ENCODE peak calls at places on chromosomes 1 and 21, in five cellular contexts. One of them, this sample, is unnamed.

GRCh38 chr1:182841368-182841988 is 2.3 kb downstream of the DHX9 start:
- DNase-seq in heart left ventricle: no peak
- DNase-seq in endodermal cell: no peak
- DNase-seq in GM23248: peak
- DNase-seq in fibroblast of lung: peak
- DNase-seq in this sample: no peak

GRCh38 chr1:99640672-99641071 is 5.2 kb upstream of the PALMD start:
- DNase-seq in heart left ventricle: no peak
- DNase-seq in endodermal cell: no peak
- DNase-seq in GM23248: no peak
- DNase-seq in fibroblast of lung: no peak
- DNase-seq in this sample: no peak

GRCh38 chr1:77126309-77126708 is 92.9 kb downstream of the PIGK start:
- DNase-seq in heart left ventricle: no peak
- DNase-seq in endodermal cell: peak
- DNase-seq in GM23248: peak
- DNase-seq in fibroblast of lung: peak
- DNase-seq in this sample: peak

GRCh38 chr1:119471566-119471965 is 35.4 kb upstream of the HSD3B1 start:
- DNase-seq in heart left ventricle: no peak
- DNase-seq in endodermal cell: no peak
- DNase-seq in GM23248: no peak
- DNase-seq in fibroblast of lung: no peak
- DNase-seq in this sample: no peak

GRCh38 chr1:228030451-228031201 is 23.8 kb downstream of the WNT3A start:
- DNase-seq in heart left ventricle: no peak
- DNase-seq in endodermal cell: peak
- DNase-seq in GM23248: no peak
- DNase-seq in fibroblast of lung: no peak
- DNase-seq in this sample: no peak

GRCh38 chr1:24483441-24483840 is 19.2 kb upstream of the RCAN3 start:
- DNase-seq in heart left ventricle: no peak
- DNase-seq in endodermal cell: no peak
- DNase-seq in GM23248: no peak
- DNase-seq in fibroblast of lung: no peak
- DNase-seq in this sample: no peak

GRCh38 chr1:50352428-50352827 is 70.8 kb downstream of the DMRTA2 start:
- DNase-seq in heart left ventricle: no peak
- DNase-seq in endodermal cell: no peak
- DNase-seq in GM23248: no peak
- DNase-seq in fibroblast of lung: no peak
- DNase-seq in this sample: peak

GRCh38 chr21:43859747-43860214 is 5.2 kb upstream of the AGPAT3 start:
- DNase-seq in heart left ventricle: peak
- DNase-seq in endodermal cell: no peak
- DNase-seq in GM23248: no peak
- DNase-seq in fibroblast of lung: no peak
- DNase-seq in this sample: no peak

GRCh38 chr1:85330206-85330605 is 53.8 kb upstream of the BCL10 start:
- DNase-seq in heart left ventricle: no peak
- DNase-seq in endodermal cell: no peak
- DNase-seq in GM23248: peak
- DNase-seq in fibroblast of lung: peak
- DNase-seq in this sample: no peak

GRCh38 chr1:244386595-244386994 is 65.1 kb downstream of the ADSS2 start:
- DNase-seq in heart left ventricle: no peak
- DNase-seq in endodermal cell: no peak
- DNase-seq in GM23248: no peak
- DNase-seq in fibroblast of lung: no peak
- DNase-seq in this sample: no peak
- H3K4me3 ChIP-seq in heart left ventricle: no peak
- H3K4me3 ChIP-seq in endodermal cell: no peak
- H3K4me3 ChIP-seq in GM23248: no peak
- H3K4me3 ChIP-seq in fibroblast of lung: no peak
- H3K4me3 ChIP-seq in this sample: no peak

GRCh38 chr1:82969340-82969739 is 1029.6 kb downstream of the TTLL7 start:
- DNase-seq in heart left ventricle: no peak
- DNase-seq in endodermal cell: no peak
- DNase-seq in GM23248: no peak
- DNase-seq in fibroblast of lung: no peak
- DNase-seq in this sample: no peak
- H3K4me3 ChIP-seq in heart left ventricle: no peak
- H3K4me3 ChIP-seq in endodermal cell: no peak
- H3K4me3 ChIP-seq in GM23248: no peak
- H3K4me3 ChIP-seq in fibroblast of lung: no peak
- H3K4me3 ChIP-seq in this sample: no peak

GRCh38 chr1:225899044-225899925 is 10.3 kb upstream of the LEFTY1 start:
- DNase-seq in heart left ventricle: no peak
- DNase-seq in endodermal cell: peak
- DNase-seq in GM23248: no peak
- DNase-seq in fibroblast of lung: no peak
- DNase-seq in this sample: no peak

GRCh38 chr1:225892307-225892706 is 3.4 kb upstream of the LEFTY1 start:
- DNase-seq in heart left ventricle: no peak
- DNase-seq in endodermal cell: no peak
- DNase-seq in GM23248: no peak
- DNase-seq in fibroblast of lung: no peak
- DNase-seq in this sample: no peak

GRCh38 chr1:225897595-225898514 is 8.9 kb upstream of the LEFTY1 start:
- DNase-seq in heart left ventricle: no peak
- DNase-seq in endodermal cell: no peak
- DNase-seq in GM23248: no peak
- DNase-seq in fibroblast of lung: no peak
- DNase-seq in this sample: no peak

GRCh38 chr1:225891229-225891972 is 2.5 kb upstream of the LEFTY1 start:
- DNase-seq in heart left ventricle: no peak
- DNase-seq in endodermal cell: no peak
- DNase-seq in GM23248: no peak
- DNase-seq in fibroblast of lung: no peak
- DNase-seq in this sample: no peak

DNA sequence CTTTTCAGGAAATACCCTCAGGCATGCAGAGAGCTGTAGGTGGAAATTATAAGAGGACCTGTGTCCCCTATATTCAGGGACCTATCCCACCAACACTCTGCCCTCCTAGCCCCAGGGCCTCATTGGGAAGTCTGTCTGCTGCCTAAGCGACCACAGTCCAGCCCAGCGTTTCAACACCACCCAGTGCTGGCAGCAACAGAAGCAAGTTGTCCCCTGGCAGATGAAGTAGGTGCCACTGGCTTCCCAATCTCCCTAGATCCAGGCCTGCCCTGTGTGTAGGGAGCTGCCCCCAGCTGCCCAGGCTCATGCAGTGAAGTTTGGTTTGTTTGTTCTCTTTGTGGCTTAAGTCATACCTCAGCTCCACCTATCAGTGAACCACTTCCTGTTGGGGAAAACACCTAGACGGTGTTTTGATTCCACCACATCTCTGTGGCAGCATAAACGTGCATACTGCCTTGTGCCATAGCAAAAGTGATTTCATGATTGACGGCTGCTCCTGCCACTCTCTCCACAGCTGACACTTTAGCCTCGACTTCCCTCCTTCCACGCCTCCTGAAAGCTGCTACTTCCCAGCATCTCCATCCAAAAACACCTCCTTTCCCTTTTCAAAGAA is 8.1 kb upstream of the LEFTY1 start:
- DNase-seq in heart left ventricle: no peak
- DNase-seq in endodermal cell: peak
- DNase-seq in GM23248: no peak
- DNase-seq in fibroblast of lung: no peak
- DNase-seq in this sample: no peak
- H3K4me3 ChIP-seq in heart left ventricle: no peak
- H3K4me3 ChIP-seq in endodermal cell: no peak
- H3K4me3 ChIP-seq in GM23248: no peak
- H3K4me3 ChIP-seq in fibroblast of lung: no peak
- H3K4me3 ChIP-seq in this sample: no peak

DNA sequence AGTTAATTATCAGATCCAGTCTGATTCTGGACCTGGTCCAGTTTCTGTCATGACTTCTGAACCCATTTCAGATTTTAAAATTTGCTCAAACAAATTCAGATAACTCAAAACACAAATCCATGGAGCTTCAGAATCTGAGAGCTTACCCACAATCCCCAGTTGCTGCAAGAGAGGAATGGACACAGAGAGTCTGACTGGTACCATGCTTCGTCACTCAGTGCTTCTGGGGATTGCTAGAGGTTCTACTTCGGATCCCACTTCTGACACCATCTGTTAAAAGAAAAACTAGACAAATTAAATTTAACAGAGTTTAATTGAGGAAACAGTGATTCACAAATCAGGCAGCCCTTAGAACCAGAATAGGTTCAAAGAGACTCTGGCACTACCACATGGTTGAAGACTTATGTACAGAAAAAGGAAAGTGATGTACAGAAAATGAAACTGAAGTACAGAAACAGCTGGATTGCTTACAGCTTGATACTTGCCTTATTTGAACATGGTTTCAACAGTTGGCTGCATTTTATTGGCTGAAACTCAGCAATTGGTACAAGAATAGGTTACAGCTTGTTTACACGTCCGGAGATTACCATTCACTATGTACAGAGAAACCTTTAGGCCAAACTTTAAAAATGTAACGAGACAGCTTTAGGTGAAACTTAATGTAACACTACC is 60.7 kb upstream of the TEKT2 start:
- DNase-seq in heart left ventricle: no peak
- DNase-seq in endodermal cell: no peak
- DNase-seq in GM23248: no peak
- DNase-seq in fibroblast of lung: peak
- DNase-seq in this sample: no peak
- H3K4me3 ChIP-seq in heart left ventricle: no peak
- H3K4me3 ChIP-seq in endodermal cell: no peak
- H3K4me3 ChIP-seq in GM23248: no peak
- H3K4me3 ChIP-seq in fibroblast of lung: no peak
- H3K4me3 ChIP-seq in this sample: no peak

GRCh38 chr1:10212476-10212875 is 2.1 kb downstream of the KIF1B start:
- DNase-seq in heart left ventricle: no peak
- DNase-seq in endodermal cell: no peak
- DNase-seq in GM23248: no peak
- DNase-seq in fibroblast of lung: no peak
- DNase-seq in this sample: no peak
- H3K4me3 ChIP-seq in heart left ventricle: peak
- H3K4me3 ChIP-seq in endodermal cell: peak
- H3K4me3 ChIP-seq in GM23248: peak
- H3K4me3 ChIP-seq in fibroblast of lung: peak
- H3K4me3 ChIP-seq in this sample: peak

GRCh38 chr1:178337091-178337726 is 159.6 kb downstream of the CLEC20A start:
- DNase-seq in heart left ventricle: no peak
- DNase-seq in endodermal cell: no peak
- DNase-seq in GM23248: no peak
- DNase-seq in fibroblast of lung: no peak
- DNase-seq in this sample: no peak

GRCh38 chr1:178339834-178340233 is 156.9 kb downstream of the CLEC20A start:
- DNase-seq in heart left ventricle: no peak
- DNase-seq in endodermal cell: no peak
- DNase-seq in GM23248: no peak
- DNase-seq in fibroblast of lung: no peak
- DNase-seq in this sample: no peak

GRCh38 chr1:178344513-178345077 is 152.2 kb downstream of the CLEC20A start:
- DNase-seq in heart left ventricle: no peak
- DNase-seq in endodermal cell: no peak
- DNase-seq in GM23248: peak
- DNase-seq in fibroblast of lung: peak
- DNase-seq in this sample: no peak

GRCh38 chr1:178345238-178345637 is 151.5 kb downstream of the CLEC20A start:
- DNase-seq in heart left ventricle: no peak
- DNase-seq in endodermal cell: no peak
- DNase-seq in GM23248: no peak
- DNase-seq in fibroblast of lung: no peak
- DNase-seq in this sample: no peak

GRCh38 chr1:178341218-178341956 is 155.4 kb downstream of the CLEC20A start:
- DNase-seq in heart left ventricle: peak
- DNase-seq in endodermal cell: peak
- DNase-seq in GM23248: peak
- DNase-seq in fibroblast of lung: peak
- DNase-seq in this sample: no peak
- H3K4me3 ChIP-seq in heart left ventricle: peak
- H3K4me3 ChIP-seq in endodermal cell: peak
- H3K4me3 ChIP-seq in GM23248: peak
- H3K4me3 ChIP-seq in fibroblast of lung: peak
- H3K4me3 ChIP-seq in this sample: no peak

GRCh38 chr1:1539310-1540014 is 962 bp downstream of the TMEM240 start:
- DNase-seq in heart left ventricle: peak
- DNase-seq in endodermal cell: peak
- DNase-seq in GM23248: peak
- DNase-seq in fibroblast of lung: peak
- DNase-seq in this sample: peak
- H3K4me3 ChIP-seq in heart left ventricle: peak
- H3K4me3 ChIP-seq in endodermal cell: peak
- H3K4me3 ChIP-seq in GM23248: peak
- H3K4me3 ChIP-seq in fibroblast of lung: peak
- H3K4me3 ChIP-seq in this sample: no peak

DNA sequence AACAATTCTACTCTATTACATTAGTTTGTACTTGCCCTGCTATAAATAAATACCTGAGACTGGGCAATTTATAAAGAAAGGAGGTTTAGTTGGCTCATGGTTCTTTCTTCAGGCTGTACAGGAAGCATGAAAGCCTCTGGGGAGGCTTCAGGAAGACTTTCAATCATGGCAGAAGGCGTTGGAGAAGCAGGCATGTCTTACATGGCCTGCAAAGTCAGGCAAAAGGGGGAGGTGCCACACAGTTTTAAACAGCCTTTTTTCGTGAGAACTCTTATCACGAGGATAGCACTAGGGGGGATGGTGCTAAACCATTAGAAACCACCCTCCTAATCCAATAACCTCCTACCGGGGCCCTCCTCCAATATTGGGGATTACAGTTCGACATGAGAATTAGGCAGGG is 102.9 kb downstream of the DYRK1A start:
- DNase-seq in heart left ventricle: no peak
- DNase-seq in endodermal cell: no peak
- DNase-seq in GM23248: no peak
- DNase-seq in fibroblast of lung: no peak
- DNase-seq in this sample: no peak
- H3K4me3 ChIP-seq in heart left ventricle: no peak
- H3K4me3 ChIP-seq in endodermal cell: peak
- H3K4me3 ChIP-seq in GM23248: no peak
- H3K4me3 ChIP-seq in fibroblast of lung: no peak
- H3K4me3 ChIP-seq in this sample: no peak

GRCh38 chr1:39214998-39215873 is 10.7 kb downstream of the MACF1 start:
- DNase-seq in heart left ventricle: peak
- DNase-seq in endodermal cell: peak
- DNase-seq in GM23248: no peak
- DNase-seq in fibroblast of lung: no peak
- DNase-seq in this sample: no peak
- H3K4me3 ChIP-seq in heart left ventricle: peak
- H3K4me3 ChIP-seq in endodermal cell: peak
- H3K4me3 ChIP-seq in GM23248: no peak
- H3K4me3 ChIP-seq in fibroblast of lung: no peak
- H3K4me3 ChIP-seq in this sample: peak